ENCODE peak calls at places on chromosomes 5 and 9, in six cellular contexts. F, H, C, M, L and T are unnamed samples.
A peak's percentile ranks its signal among the peaks of the same experiment; 100 is the strongest.

GRCh38 chr5:91007251-91007650 is 375.9 kb downstream of the ARRDC3 start:
- DNase-seq in C (no peak), H (no peak), L (peak; percentile 29), M (no peak), F (peak; percentile 29), T (peak; percentile 9)

GRCh38 chr5:79183011-79183410 is 52.9 kb upstream of the JMY start:
- DNase-seq in F (no peak), L (no peak), C (no peak), H (no peak), M (no peak), T (no peak)

GRCh38 chr5:123601610-123602009 is 89.6 kb downstream of the CSNK1G3 start:
- DNase-seq in L (no peak), C (no peak), H (no peak), M (no peak), F (no peak), T (no peak)

GRCh38 chr5:14685757-14686156 is 21.2 kb downstream of the OTULIN start:
- DNase-seq in H (no peak), L (peak; percentile 70), F (peak; percentile 72), M (no peak), C (peak; percentile 23), T (no peak)

GRCh38 chr5:175695161-175696126 is 37.6 kb downstream of the HRH2 start:
- DNase-seq in M (no peak), L (no peak), F (no peak), H (no peak), C (no peak), T (no peak)

GRCh38 chr5:2207416-2207950 is 324.8 kb upstream of the IRX4 start:
- DNase-seq in L (no peak), C (no peak), F (no peak), H (no peak), M (no peak), T (no peak)

GRCh38 chr5:55187370-55187769 is 14.4 kb upstream of the CDC20B start:
- DNase-seq in C (no peak), H (no peak), F (peak; percentile 65), L (peak; percentile 45), M (no peak), T (no peak)

GRCh38 chr5:139843991-139844390 is 48.4 kb downstream of the PSD2 start:
- DNase-seq in C (no peak), H (no peak), L (no peak), F (no peak), M (no peak), T (no peak)

GRCh38 chr5:609506-609905 is 2.6 kb upstream of the CEP72 start:
- DNase-seq in M (no peak), C (no peak), H (no peak), L (no peak), F (no peak), T (no peak)

GRCh38 chr5:13569088-13569715 is 375.3 kb downstream of the DNAH5 start:
- DNase-seq in L (no peak), F (no peak), C (no peak), M (no peak), H (no peak), T (no peak)

GRCh38 chr5:13567819-13568218 is 376.7 kb downstream of the DNAH5 start:
- DNase-seq in L (peak; percentile 51), F (no peak), M (no peak), H (no peak), C (no peak), T (no peak)

GRCh38 chr5:13572188-13572587 is 372.3 kb downstream of the DNAH5 start:
- DNase-seq in F (no peak), C (no peak), H (no peak), L (no peak), M (no peak), T (no peak)

GRCh38 chr5:13566903-13567339 is 377.6 kb downstream of the DNAH5 start:
- DNase-seq in C (no peak), L (peak; percentile 13), M (peak; percentile 82), F (peak; percentile 10), H (no peak), T (no peak)
- H3K27ac ChIP-seq in C (no peak overlapping the region), L (no peak overlapping the region), M (no peak overlapping the region), F (no peak overlapping the region), H (no peak overlapping the region), T (no peak overlapping the region)

DNA sequence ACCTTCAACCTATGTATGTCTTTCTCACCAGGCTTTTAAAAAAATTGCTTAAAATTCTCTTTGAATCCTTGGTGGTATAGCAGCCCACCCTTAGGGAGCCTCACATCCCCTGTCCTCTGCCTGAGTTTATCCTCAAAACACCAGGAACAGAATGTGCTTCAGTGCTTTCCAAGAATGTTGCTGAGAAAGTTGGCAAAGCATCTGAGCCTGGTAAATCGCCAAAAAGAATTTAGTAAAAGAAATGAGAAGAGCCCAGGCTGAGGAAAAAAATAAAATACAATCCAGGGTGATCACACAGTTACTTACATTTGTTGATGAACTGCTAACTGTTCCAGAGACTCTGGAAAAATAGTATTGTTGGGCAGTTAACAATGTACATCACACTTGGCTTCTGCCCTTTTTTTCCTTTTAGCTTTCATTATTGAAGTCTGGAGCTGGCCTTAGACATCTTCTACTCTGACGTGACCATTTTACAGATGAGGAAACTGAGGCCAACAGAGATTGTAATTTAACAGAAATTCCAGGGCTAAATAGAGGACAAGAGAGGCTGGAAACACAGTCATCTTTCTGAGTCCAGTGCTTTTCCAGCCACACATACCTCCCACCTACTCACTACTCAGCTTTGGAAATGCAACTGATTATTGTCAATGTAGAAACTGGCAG is 86.5 kb upstream of the ALDH1A1 start:
- DNase-seq in F (no peak), L (no peak), H (no peak), C (no peak), M (no peak), T (no peak)
- H3K27me3 ChIP-seq in F (no peaks in the 10 kb centered on the region), L (no peaks in the 10 kb centered on the region), H (no peaks in the 10 kb centered on the region), C (peaks cover 46% of the 10 kb centered on the region), M (no peaks in the 10 kb centered on the region), T (no peaks in the 10 kb centered on the region)

GRCh38 chr9:131585375-131585774 is 40.1 kb downstream of the PRRT1B start:
- DNase-seq in H (peak; percentile 68), L (no peak), C (no peak), M (no peak), F (no peak), T (no peak)
- H3K27ac ChIP-seq in H (no peak overlapping the region), L (no peak overlapping the region), C (no peak overlapping the region), M (no peak overlapping the region), F (no peak overlapping the region), T (no peak overlapping the region)

GRCh38 chr9:132505961-132506691 is 76.3 kb upstream of the BARHL1 start:
- DNase-seq in C (no peak), L (no peak), F (no peak), M (no peak), H (no peak), T (no peak)

GRCh38 chr9:132504452-132504851 is 78.0 kb upstream of the BARHL1 start:
- DNase-seq in C (no peak), L (no peak), F (no peak), H (no peak), M (no peak), T (no peak)

GRCh38 chr9:132509921-132510874 is 72.2 kb upstream of the BARHL1 start:
- DNase-seq in C (no peak), M (no peak), L (no peak), F (no peak), H (no peak), T (no peak)

GRCh38 chr9:132506907-132507669 is 75.3 kb upstream of the BARHL1 start:
- DNase-seq in H (no peak), F (no peak), C (no peak), M (no peak), L (no peak), T (no peak)

GRCh38 chr9:132507670-132508469 is 74.5 kb upstream of the BARHL1 start:
- DNase-seq in M (peak; percentile 32), L (peak; percentile 76), H (peak; percentile 60), C (peak; percentile 72), F (peak; percentile 89), T (peak; percentile 27)
- H3K27me3 ChIP-seq in M (no peaks in the 10 kb centered on the region), L (no peaks in the 10 kb centered on the region), H (no peaks in the 10 kb centered on the region), C (peaks cover 74% of the 10 kb centered on the region), F (no peaks in the 10 kb centered on the region), T (no peaks in the 10 kb centered on the region)

DNA sequence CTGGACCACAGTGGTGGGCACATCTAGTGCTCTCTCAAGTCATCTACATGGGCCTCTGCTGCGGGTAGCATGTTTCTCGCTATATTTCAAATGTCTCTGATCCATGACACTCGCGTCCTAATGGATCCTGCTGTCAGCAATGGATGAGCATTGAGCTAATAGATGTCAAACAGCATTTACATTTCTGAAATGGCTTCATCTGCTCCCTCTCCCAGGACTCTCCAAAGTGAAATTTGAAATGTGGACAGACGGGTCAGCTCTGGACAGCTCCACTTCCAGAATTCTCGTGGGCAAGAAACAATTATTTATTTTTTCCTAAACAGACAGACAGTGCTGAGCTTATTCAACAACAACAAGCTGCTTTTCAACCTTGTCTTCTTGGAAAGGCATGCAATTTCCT is 58.1 kb downstream of the FSTL4 start:
- DNase-seq in L (no peak), M (no peak), H (no peak), C (no peak), F (no peak), T (no peak)
- H3K27ac ChIP-seq in L (no peak overlapping the region), M (no peak overlapping the region), H (no peak overlapping the region), C (no peak overlapping the region), F (no peak overlapping the region), T (no peak overlapping the region)

GRCh38 chr9:123985869-123986268 is 25.7 kb upstream of the LHX2 start:
- DNase-seq in F (no peak), C (no peak), L (no peak), H (no peak), M (no peak), T (no peak)
- H3K27me3 ChIP-seq in F (peaks cover 9% of the 10 kb centered on the region), C (peaks cover 92% of the 10 kb centered on the region), L (no peaks in the 10 kb centered on the region), H (no peaks in the 10 kb centered on the region), M (peaks cover 3% of the 10 kb centered on the region), T (no peaks in the 10 kb centered on the region)

GRCh38 chr9:98095401-98095800 is 23.6 kb downstream of the TRIM14 start:
- DNase-seq in L (no peak), M (no peak), C (no peak), H (no peak), F (no peak), T (no peak)

GRCh38 chr9:98096091-98096490 is 22.9 kb downstream of the TRIM14 start:
- DNase-seq in H (no peak), L (no peak), C (no peak), F (no peak), M (no peak), T (no peak)

GRCh38 chr9:98092633-98092971 is 26.4 kb downstream of the TRIM14 start:
- DNase-seq in F (no peak), M (no peak), L (no peak), H (no peak), C (no peak), T (no peak)

GRCh38 chr9:98094851-98095250 is 24.2 kb downstream of the TRIM14 start:
- DNase-seq in H (no peak), F (no peak), C (no peak), M (no peak), L (no peak), T (no peak)

DNA sequence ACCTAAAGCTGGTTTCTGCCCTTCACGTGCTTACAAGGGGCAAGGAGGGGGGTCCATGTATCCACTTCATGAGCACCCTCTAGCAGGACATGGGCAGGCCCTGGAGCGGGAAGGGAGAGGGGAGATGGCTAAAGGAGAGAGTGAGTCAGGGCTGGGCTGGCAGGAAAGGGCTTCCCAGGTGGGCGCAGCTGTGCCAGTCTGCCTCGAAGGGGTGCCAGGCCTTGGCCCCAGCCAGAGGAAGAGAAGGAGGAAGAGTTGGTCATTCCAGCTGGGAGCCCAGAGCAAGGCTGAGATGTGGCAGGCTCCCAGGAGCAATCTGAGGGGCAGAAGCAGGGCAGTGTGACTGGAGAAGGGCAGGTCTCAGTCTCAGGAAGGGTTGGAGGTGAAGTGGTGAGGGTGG is 24.7 kb downstream of the TRIM14 start:
- DNase-seq in F (no peak), C (no peak), L (no peak), H (no peak), M (no peak), T (no peak)
- H3K27ac ChIP-seq in F (no peak overlapping the region), C (no peak overlapping the region), L (no peak overlapping the region), H (no peak overlapping the region), M (no peak overlapping the region), T (no peak overlapping the region)